ENCODE peak calls at places on chromosomes 16 and 17, in six cellular contexts. D is A549, R is GM12878, L is upper lobe of left lung, V is K562, W is HepG2. F is an unnamed sample.

GRCh38 chr16:23694707-23695373 is 16.2 kb downstream of the PLK1 start:
- ATAC-seq in L (no peak), D (peak; percentile 31), W (peak; percentile 80), V (peak; percentile 84), R (peak; percentile 62), F (peak; percentile 28)

GRCh38 chr17:2949469-2950044 is 113.8 kb downstream of the OR1D5 start:
- ATAC-seq in W (no peak), D (peak; percentile 87), L (no peak), R (no peak), V (no peak), F (no peak)

GRCh38 chr17:38844261-38844757 is 9.2 kb downstream of the RPL23 start:
- ATAC-seq in L (no peak), D (peak; percentile 3), W (peak; percentile 23), V (peak; percentile 17), R (no peak), F (no peak)

GRCh38 chr16:50183316-50183715 is 30.2 kb downstream of the TENT4B start:
- ATAC-seq in W (no peak), R (no peak), D (no peak), V (no peak), L (no peak), F (peak; percentile 34)

GRCh38 chr16:57468346-57468745 is 5.9 kb downstream of the POLR2C start:
- ATAC-seq in L (no peak), V (no peak), W (no peak), R (no peak), D (no peak), F (no peak)

GRCh38 chr17:42675984-42676423 is 790 bp downstream of the PLEKHH3 start:
- ATAC-seq in L (no peak), W (peak; percentile 3), R (no peak), V (peak; percentile 1), D (peak; percentile 1), F (peak; percentile 10)

GRCh38 chr17:74353446-74354060 is 8.1 kb downstream of the BTBD17 start:
- ATAC-seq in W (no peak), R (no peak), L (no peak), V (no peak), D (no peak), F (no peak)

GRCh38 chr16:81266680-81267095 is 28.2 kb downstream of the BCO1 start:
- ATAC-seq in L (no peak), R (no peak), W (peak; percentile 31), D (no peak), V (no peak), F (no peak)

GRCh38 chr17:19987897-19988296 is 10.3 kb upstream of the AKAP10 start:
- ATAC-seq in V (peak; percentile 48), D (no peak), L (no peak), W (no peak), R (no peak), F (no peak)

GRCh38 chr16:88601313-88602036 is 31.3 kb downstream of the ZC3H18 start:
- ATAC-seq in V (no peak), W (no peak), R (no peak), L (peak; percentile 56), D (no peak), F (no peak)

GRCh38 chr17:37772982-37773381 is 28.1 kb upstream of the HNF1B start:
- ATAC-seq in L (no peak), R (no peak), W (no peak), D (no peak), V (no peak), F (no peak)

GRCh38 chr17:3610523-3610922 is 1.3 kb upstream of the TRPV1 start:
- ATAC-seq in L (no peak), V (no peak), D (no peak), W (no peak), R (no peak), F (no peak)

GRCh38 chr16:49961087-49961486 is 63.9 kb upstream of the CNEP1R1 start:
- ATAC-seq in W (no peak), D (no peak), L (no peak), R (no peak), V (no peak), F (no peak)

GRCh38 chr16:66906916-66907836 is 11.5 kb downstream of the CDH16 start:
- ATAC-seq in V (no peak), L (no peak), W (peak; percentile 3), R (no peak), D (no peak), F (no peak)

GRCh38 chr16:57938936-57939871 is 31.7 kb downstream of the CNGB1 start:
- ATAC-seq in D (peak; percentile 82), V (peak; percentile 66), R (peak; percentile 59), L (peak; percentile 88), W (peak; percentile 83), F (peak; percentile 69)

GRCh38 chr16:53911506-53911905 is 207.6 kb downstream of the FTO start:
- ATAC-seq in W (peak; percentile 69), L (no peak), V (no peak), R (peak; percentile 23), D (peak; percentile 25), F (no peak)

GRCh38 chr16:73298562-73298961 is 250.6 kb upstream of the ZFHX3 start:
- ATAC-seq in V (no peak), D (no peak), W (no peak), L (no peak), R (peak; percentile 57), F (no peak)

GRCh38 chr17:68172461-68172954 is 75.3 kb upstream of the AMZ2 start:
- ATAC-seq in L (peak; percentile 71), R (peak; percentile 90), W (peak; percentile 68), D (peak; percentile 92), V (peak; percentile 89), F (peak; percentile 66)

GRCh38 chr16:28202147-28202746 is 9.5 kb downstream of the XPO6 start:
- ATAC-seq in L (no peak), R (peak; percentile 86), W (no peak), V (peak; percentile 72), D (no peak), F (no peak)

GRCh38 chr16:84302111-84302954 is 7.7 kb downstream of the WFDC1 start:
- ATAC-seq in V (no peak), L (no peak), R (no peak), W (no peak), D (no peak), F (no peak)

GRCh38 chr16:26787924-26788323 is 278.8 kb upstream of the C16orf82 start:
- ATAC-seq in W (no peak), L (no peak), D (peak; percentile 47), V (peak; percentile 85), R (no peak), F (no peak)

GRCh38 chr17:48995332-48995870 is 1.8 kb upstream of the IGF2BP1 start:
- ATAC-seq in R (no peak), V (peak; percentile 19), L (no peak), W (peak; percentile 3), D (peak; percentile 16), F (no peak)

DNA sequence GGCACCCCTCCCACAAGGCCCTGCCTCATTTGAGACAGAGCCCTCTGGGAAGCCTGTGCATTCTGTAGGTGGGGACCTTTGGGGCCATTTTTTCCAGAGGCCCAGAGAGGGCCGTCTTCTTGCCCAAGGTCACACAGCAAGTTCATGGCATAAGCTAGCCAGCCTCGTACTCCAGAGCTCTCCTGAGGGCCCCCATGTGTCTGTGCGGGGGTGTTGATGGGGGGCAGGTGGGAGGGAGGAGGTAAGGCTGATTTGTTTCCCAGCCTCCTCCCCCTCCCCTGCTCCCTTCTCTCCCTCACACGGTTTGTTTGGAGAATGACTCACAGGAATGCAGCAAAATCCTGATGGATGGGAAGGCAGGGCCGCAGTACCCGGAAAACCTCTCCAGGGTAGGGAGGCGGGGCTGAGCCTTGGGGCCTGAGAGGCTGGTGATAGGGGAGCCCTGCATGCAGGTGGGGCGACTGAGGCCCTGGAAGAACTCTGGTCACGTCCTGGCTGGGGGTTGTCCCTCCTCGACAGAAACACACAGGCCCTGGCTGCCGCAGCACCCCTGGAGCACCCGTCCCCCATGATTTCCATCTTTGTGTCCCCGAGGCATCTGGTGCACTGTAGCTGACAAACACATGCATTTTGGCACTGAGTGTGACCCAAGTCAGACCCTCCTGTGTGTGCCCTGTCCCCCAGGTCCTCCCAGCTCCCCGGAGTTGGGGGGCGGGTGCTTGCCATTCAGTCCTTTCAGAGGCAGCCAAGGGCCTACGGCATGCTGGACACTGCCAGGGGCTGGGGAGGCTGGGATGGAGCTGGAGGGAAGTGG is 29.7 kb downstream of the RAI1 start:
- ATAC-seq in V (no peak), L (peak; percentile 91), D (peak; percentile 91), W (peak; percentile 87), R (no peak), F (peak; percentile 80)
- TF ChIP-seq EP300 in V (no peak), L (peak; percentile 74), D (peak; percentile 48), W (peak; percentile 82), R (no peak), F (no peak)

DNA sequence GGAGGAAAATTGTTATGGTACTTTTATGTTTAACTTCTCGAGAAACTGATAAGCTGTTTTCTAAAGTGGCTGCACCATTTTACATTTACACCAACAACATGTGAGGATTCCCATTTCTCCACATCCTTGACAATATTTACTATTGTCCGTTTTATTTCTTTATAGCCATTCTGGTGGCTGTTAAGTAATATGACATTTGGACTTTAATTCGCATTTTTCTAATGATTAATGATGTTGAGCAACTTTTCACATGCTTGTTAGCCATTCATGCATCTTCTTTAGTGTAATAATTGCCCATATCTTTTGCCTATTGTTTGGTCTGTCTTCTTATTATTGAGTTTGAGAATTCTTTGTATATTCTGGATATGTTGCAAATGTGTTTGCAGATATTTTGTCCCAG is 114.2 kb downstream of the DNAH9 start:
- ATAC-seq in D (no peak), V (no peak), L (no peak), R (no peak), W (no peak), F (no peak)
- TF ChIP-seq EP300 in D (no peak), V (no peak), L (no peak), R (no peak), W (no peak), F (no peak)

GRCh38 chr17:81033535-81034167 is 1.3 kb upstream of the BAIAP2 start:
- ATAC-seq in V (no peak), D (no peak), L (no peak), W (no peak), R (no peak), F (no peak)

GRCh38 chr17:81035389-81036127 is 607 bp downstream of the BAIAP2 start:
- ATAC-seq in V (peak; percentile 11), L (no peak), W (no peak), D (no peak), R (no peak), F (peak; percentile 29)

GRCh38 chr17:81034779-81035388 is at the start of gene BAIAP2:
- ATAC-seq in W (peak; percentile 71), L (peak; percentile 78), R (peak; percentile 97), V (peak; percentile 95), D (peak; percentile 88), F (peak; percentile 89)

GRCh38 chr17:81032641-81033422 is 2.1 kb upstream of the BAIAP2 start:
- ATAC-seq in W (no peak), L (no peak), R (no peak), V (no peak), D (no peak), F (no peak)

DNA sequence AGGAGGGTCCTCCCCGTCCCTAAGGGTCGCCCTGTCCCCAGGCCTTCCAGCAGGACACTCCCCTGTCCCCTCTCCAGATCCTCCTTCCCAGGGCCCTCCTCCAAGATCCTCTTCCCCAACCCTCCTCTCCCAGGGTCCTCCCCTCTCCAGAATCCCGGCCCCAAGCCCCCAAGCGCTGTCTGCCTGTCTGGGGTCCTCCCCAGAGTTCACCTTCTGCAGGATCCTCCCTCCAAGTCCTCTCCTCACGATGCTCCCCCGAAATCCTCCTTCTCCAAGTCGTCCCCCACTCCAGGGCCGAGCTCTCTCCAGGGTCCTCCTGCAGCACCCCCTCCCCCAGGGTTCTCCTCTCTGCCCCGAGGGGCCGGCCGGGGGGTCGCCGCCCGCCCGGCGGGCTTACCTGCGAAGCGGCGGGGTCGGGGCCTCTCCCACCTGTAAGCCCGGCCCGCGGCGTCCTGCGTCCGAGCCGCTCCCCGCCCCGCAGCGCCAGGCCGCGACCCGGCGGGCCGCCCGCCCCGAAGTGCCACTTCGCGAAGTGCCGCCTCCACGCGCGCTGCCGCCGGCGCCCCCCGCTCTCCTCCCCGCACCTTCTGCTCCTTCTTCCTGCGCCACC is 678 bp upstream of the BAIAP2 start:
- ATAC-seq in V (peak; percentile 63), R (peak; percentile 60), D (peak; percentile 62), L (no peak), W (peak; percentile 45), F (peak; percentile 35)
- TF ChIP-seq EP300 in V (no peak), R (no peak), D (no peak), L (no peak), W (no peak), F (no peak)

GRCh38 chr16:69424053-69424934 is at the start of gene CYB5B:
- ATAC-seq in D (peak; percentile 99), L (peak; percentile 99), V (peak; percentile 99), R (peak; percentile 98), W (peak; percentile 98), F (peak; percentile 99)
- TF ChIP-seq EP300 in D (no peak), L (no peak), V (no peak), R (no peak), W (peak; percentile 50), F (no peak)